ENCODE peak calls at places on chromosomes 3 and 15, in five cellular contexts. E is stimulated activated CD8-positive, alpha-beta memory T cell treated with anti-CD3 and anti-CD28 coated beads, Interleukin-2, amount 100 ng/mL, for 48 hours; Z is ELR; H is heart left ventricle; U is iPS DF 6.9. P is an unnamed sample.
A peak's percentile ranks its signal among the peaks of the same experiment; 100 is the strongest.

GRCh38 chr3:99842826-99843589 is 25.3 kb downstream of the CMSS1 start:
- DNase-seq in E (no peak), Z (peak; percentile 76), H (no peak), U (no peak), P (no peak)

GRCh38 chr15:48861813-48862431 is 16.0 kb upstream of the EID1 start:
- DNase-seq in E (no peak), Z (peak; percentile 80), H (no peak), U (no peak), P (no peak)

GRCh38 chr3:127675651-127676391 is 3.1 kb downstream of the ABTB1 start:
- DNase-seq in E (no peak), Z (no peak), H (no peak), U (no peak), P (no peak)

GRCh38 chr3:108393128-108393900 is 97.0 kb downstream of the HHLA2 start:
- DNase-seq in E (no peak), Z (no peak), H (no peak), U (no peak), P (no peak)

GRCh38 chr3:146577662-146578061 is 27.5 kb downstream of the PLSCR5 start:
- DNase-seq in E (no peak), Z (peak; percentile 68), H (no peak), U (no peak), P (no peak)

GRCh38 chr3:159252274-159252673 is 450.4 kb downstream of the MFSD1 start:
- DNase-seq in E (no peak), Z (peak; percentile 89), H (no peak), U (no peak), P (no peak)

GRCh38 chr3:134885877-134886621 is 91.0 kb downstream of the EPHB1 start:
- DNase-seq in E (no peak), Z (peak; percentile 23), H (no peak), U (no peak), P (no peak)

GRCh38 chr3:11539677-11540076 is 104.0 kb downstream of the VGLL4 start:
- DNase-seq in E (no peak), Z (no peak), H (no peak), U (no peak), P (no peak)

GRCh38 chr15:39213385-39213840 is 367.5 kb upstream of the THBS1 start:
- DNase-seq in E (no peak), Z (peak; percentile 98), H (peak; percentile 86), U (peak; percentile 87), P (no peak)

GRCh38 chr3:156614642-156615511 is 59.5 kb upstream of the TIPARP start:
- DNase-seq in E (no peak), Z (peak; percentile 67), H (no peak), U (no peak), P (no peak)

GRCh38 chr15:81285461-81285860 is 38.5 kb downstream of the STARD5 start:
- DNase-seq in E (no peak), Z (no peak), H (no peak), U (no peak), P (no peak)

GRCh38 chr15:65939901-65940617 is 70.8 kb downstream of the RAB11A start:
- DNase-seq in E (no peak), Z (peak; percentile 82), H (peak; percentile 43), U (no peak), P (no peak)

GRCh38 chr3:117873236-117873635 is 1161.4 kb downstream of the IGSF11 start:
- DNase-seq in E (no peak), Z (no peak), H (no peak), U (no peak), P (no peak)

GRCh38 chr15:85624241-85624855 is 170.4 kb downstream of the KLHL25 start:
- DNase-seq in E (no peak), Z (no peak), H (no peak), U (no peak), P (no peak)

GRCh38 chr15:59138243-59138642 is 33.3 kb downstream of the CCNB2 start:
- DNase-seq in E (peak; percentile 34), Z (peak; percentile 66), H (no peak), U (peak; percentile 54), P (no peak)

GRCh38 chr3:127425505-127426443 is 137.9 kb upstream of the PRR20G start:
- DNase-seq in E (no peak), Z (no peak), H (no peak), U (no peak), P (no peak)

GRCh38 chr15:61195116-61196002 is 33.7 kb downstream of the RORA start:
- DNase-seq in E (no peak), Z (peak; percentile 56), H (no peak), U (no peak), P (no peak)

GRCh38 chr3:107641572-107642307 is 119.0 kb downstream of the BBX start:
- DNase-seq in E (no peak), Z (no peak), H (no peak), U (no peak), P (no peak)

GRCh38 chr3:124409650-124410275 is 320.5 kb upstream of the UMPS start:
- DNase-seq in E (no peak), Z (peak; percentile 71), H (no peak), U (no peak), P (no peak)

GRCh38 chr3:40620151-40620550 is 95.4 kb downstream of the ZNF621 start:
- DNase-seq in E (no peak), Z (peak; percentile 2), H (no peak), U (no peak), P (no peak)

GRCh38 chr15:89749951-89750559 is 994 bp downstream of the MESP1 start:
- DNase-seq in E (no peak), Z (no peak), H (no peak), U (no peak), P (no peak)

GRCh38 chr3:173065543-173065970 is 75.5 kb downstream of the SPATA16 start:
- DNase-seq in E (no peak), Z (peak; percentile 28), H (peak; percentile 40), U (no peak), P (no peak)

GRCh38 chr3:15654891-15655290 is 53.3 kb downstream of the BTD start:
- DNase-seq in E (no peak), Z (no peak), H (no peak), U (no peak), P (no peak)

GRCh38 chr3:160163259-160163878 is 61.9 kb upstream of the C3orf80 start:
- DNase-seq in E (no peak), Z (peak; percentile 58), H (no peak), U (no peak), P (no peak)

GRCh38 chr3:195204360-195205166 is 66.4 kb downstream of the XXYLT1 start:
- DNase-seq in E (no peak), Z (no peak), H (no peak), U (no peak), P (no peak)

GRCh38 chr15:85741662-85742061 is 53.1 kb downstream of the KLHL25 start:
- DNase-seq in E (no peak), Z (no peak), H (no peak), U (no peak), P (no peak)

GRCh38 chr3:51681453-51681852 is 10.4 kb downstream of the TEX264 start:
- DNase-seq in E (no peak), Z (peak; percentile 47), H (peak; percentile 53), U (no peak), P (peak; percentile 10)

GRCh38 chr3:36418296-36418695 is 38.0 kb downstream of the STAC start:
- DNase-seq in E (no peak), Z (no peak), H (no peak), U (no peak), P (no peak)

P was measured in caudate nucleus.